ENCODE peak calls at places on chromosomes 13 and 19, in four cellular contexts. E is lower leg skin, D is progenitor cell of endocrine pancreas, S is A549. H is an unnamed sample.

GRCh38 chr13:67095621-67096020 is 134.5 kb downstream of the PCDH9 start:
- DNase-seq in S (no peak), D (no peak), E (no peak), H (no peak)

GRCh38 chr19:1237754-1238372 is at the start of gene CBARP:
- DNase-seq in S (no peak), E (no peak), D (no peak), H (no peak)

GRCh38 chr13:30676672-30677071 is 58.7 kb upstream of the ALOX5AP start:
- DNase-seq in S (no peak), E (no peak), D (no peak), H (no peak)

GRCh38 chr13:30301827-30302226 is 5.5 kb downstream of the KATNAL1 start:
- DNase-seq in D (no peak), S (no peak), E (no peak), H (no peak)

GRCh38 chr13:40563350-40564125 is 102.9 kb downstream of the FOXO1 start:
- DNase-seq in S (no peak), D (no peak), E (no peak), H (no peak)

GRCh38 chr19:2050349-2050990 is 574 bp downstream of the MKNK2 start:
- DNase-seq in D (no peak), S (no peak), E (no peak), H (no peak)

GRCh38 chr19:50328257-50329145 is 676 bp downstream of the KCNC3 start:
- DNase-seq in E (no peak), S (no peak), D (no peak), H (no peak)

GRCh38 chr13:111115051-111115840 is at the start of gene ARHGEF7:
- DNase-seq in S (no peak), E (peak), D (peak), H (no peak)

GRCh38 chr13:33624740-33625139 is 193.2 kb upstream of the RFC3 start:
- DNase-seq in E (no peak), D (no peak), S (no peak), H (no peak)

GRCh38 chr13:87884874-87885273 is 213.7 kb downstream of the SLITRK5 start:
- DNase-seq in D (no peak), E (no peak), S (no peak), H (no peak)

GRCh38 chr13:80430561-80430960 is 89.6 kb upstream of the SPRY2 start:
- DNase-seq in S (no peak), E (no peak), D (no peak), H (no peak)

GRCh38 chr13:110200276-110200675 is 106.7 kb downstream of the COL4A1 start:
- DNase-seq in E (no peak), S (no peak), D (no peak), H (no peak)

GRCh38 chr13:72453161-72453560 is 274.3 kb downstream of the MZT1 start:
- DNase-seq in E (no peak), D (no peak), S (no peak), H (no peak)

GRCh38 chr13:77583551-77583950 is 48.0 kb downstream of the SCEL start:
- DNase-seq in S (no peak), E (no peak), D (no peak), H (no peak)

GRCh38 chr19:46042252-46042883 is 1.6 kb upstream of the IGFL4 start:
- DNase-seq in E (no peak), D (no peak), S (no peak), H (no peak)

GRCh38 chr13:104086759-104087158 is 1020.5 kb upstream of the SLC10A2 start:
- DNase-seq in S (no peak), E (no peak), D (no peak), H (no peak)

GRCh38 chr19:44141191-44142013 is at the start of gene ZNF234:
- DNase-seq in S (peak), D (peak), E (peak), H (peak)

GRCh38 chr13:33509642-33510229 is 224.2 kb upstream of the STARD13 start:
- DNase-seq in E (no peak), S (no peak), D (no peak), H (no peak)

GRCh38 chr13:22047082-22047784 is 376.4 kb downstream of the FGF9 start:
- DNase-seq in S (no peak), E (no peak), D (no peak), H (no peak)

GRCh38 chr19:33401683-33402420 is 28.3 kb downstream of the CEBPG start:
- DNase-seq in E (no peak), S (no peak), D (no peak), H (no peak)

DNA sequence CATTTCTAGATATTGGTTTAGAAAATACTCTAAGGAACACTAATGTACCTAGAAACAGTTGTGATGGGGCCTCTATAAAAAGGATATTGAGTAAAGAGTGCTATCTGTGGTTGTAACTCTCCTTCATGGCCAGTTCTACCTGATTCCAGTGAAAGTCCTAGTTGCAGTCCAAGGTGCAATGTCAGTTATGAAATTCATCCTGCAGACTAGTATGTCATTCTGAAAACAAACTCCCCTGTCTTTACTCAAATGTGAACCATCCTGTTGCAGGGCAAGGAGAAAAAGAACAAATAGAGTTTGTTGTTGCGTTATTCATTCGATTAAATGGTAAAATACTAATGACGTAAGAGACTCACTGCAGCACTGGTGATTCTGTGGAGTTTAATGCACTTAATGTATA is 18.3 kb upstream of the N4BP2L1 start:
- DNase-seq in S (no peak), D (no peak), E (no peak), H (no peak)
- TF ChIP-seq CTCF in S (no peak), D (no peak), E (no peak), H (no peak)

GRCh38 chr13:50081106-50081898 is 66.1 kb downstream of the KCNRG start:
- DNase-seq in E (peak), D (peak), S (no peak), H (peak)
- TF ChIP-seq CTCF in E (no peak), D (peak), S (no peak), H (no peak)

DNA sequence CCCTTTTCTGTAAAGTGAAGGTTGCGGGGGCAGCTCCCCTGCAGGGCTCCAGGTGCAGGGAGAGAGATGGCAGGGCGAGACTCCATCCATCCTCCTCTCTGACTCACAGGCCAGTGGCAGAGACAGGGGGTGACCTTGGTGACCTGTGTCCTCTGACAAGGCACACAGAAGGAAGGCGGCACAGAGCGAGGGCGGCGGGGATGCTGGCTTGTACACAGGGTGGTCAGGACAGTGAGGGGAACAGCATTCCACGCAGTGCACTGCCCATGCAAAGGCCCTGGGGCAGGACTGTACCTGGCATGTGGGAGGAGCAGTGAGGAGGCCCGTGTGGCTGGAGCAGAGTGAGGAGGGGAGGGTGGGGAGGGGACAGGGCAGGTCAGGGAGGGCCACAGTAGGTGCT is 7.7 kb downstream of the NDUFA11 start:
- DNase-seq in E (no peak), S (no peak), D (no peak), H (no peak)
- TF ChIP-seq CTCF in E (no peak), S (no peak), D (no peak), H (no peak)

GRCh38 chr19:13334801-13335481 is 171.3 kb downstream of the CACNA1A start:
- DNase-seq in D (no peak), E (no peak), S (no peak), H (no peak)
- TF ChIP-seq CTCF in D (no peak), E (no peak), S (no peak), H (no peak)

H was measured in CD14-positive monocyte.